ENCODE peak calls at places on chromosomes 11 and 22, in eight cellular contexts. W, D, Q, S, U, N, O and C are unnamed samples.

GRCh38 chr11:73070653-73071052 is 71.5 kb downstream of the FCHSD2 start:
- DNase-seq in W (no peak), D (no peak), Q (no peak), S (no peak), U (no peak), N (no peak), O (no peak), C (no peak)

GRCh38 chr11:62602141-62603071 is 741 bp upstream of the MTA2 start:
- DNase-seq in W (peak; percentile 53), D (no peak), Q (no peak), S (peak; percentile 72), U (no peak), N (peak; percentile 39), O (peak; percentile 79), C (no peak)

GRCh38 chr11:62961017-62961416 is 23.8 kb downstream of the SLC22A6 start:
- DNase-seq in W (no peak), D (no peak), Q (no peak), S (no peak), U (no peak), N (no peak), O (no peak), C (no peak)

GRCh38 chr11:61587951-61588695 is 7.2 kb upstream of the SYT7 start:
- DNase-seq in W (peak; percentile 79), D (peak; percentile 12), Q (no peak), S (peak; percentile 66), U (peak; percentile 24), N (peak; percentile 58), O (peak; percentile 76), C (no peak)

GRCh38 chr22:44622147-44622427 is 79.9 kb upstream of the PRR5 start:
- DNase-seq in W (no peak), D (peak; percentile 23), Q (no peak), S (no peak), U (no peak), N (no peak), O (peak; percentile 83), C (no peak)

GRCh38 chr11:118620529-118621070 is 13.2 kb downstream of the PHLDB1 start:
- DNase-seq in W (no peak), D (no peak), Q (no peak), S (no peak), U (no peak), N (no peak), O (no peak), C (peak; percentile 19)

GRCh38 chr11:72287293-72287692 is 43.3 kb upstream of the PHOX2A start:
- DNase-seq in W (no peak), D (no peak), Q (no peak), S (no peak), U (no peak), N (no peak), O (no peak), C (no peak)

GRCh38 chr11:66068923-66069714 is 953 bp upstream of the PACS1 start:
- DNase-seq in W (no peak), D (peak; percentile 86), Q (no peak), S (peak; percentile 51), U (peak; percentile 61), N (peak; percentile 64), O (no peak), C (no peak)

GRCh38 chr11:63567044-63567840 is 4.1 kb upstream of the PLAAT2 start:
- DNase-seq in W (no peak), D (peak; percentile 97), Q (peak; percentile 42), S (peak; percentile 67), U (peak; percentile 61), N (peak; percentile 64), O (no peak), C (no peak)

GRCh38 chr22:28345304-28345703 is 334.3 kb downstream of the TTC28 start:
- DNase-seq in W (no peak), D (no peak), Q (no peak), S (peak; percentile 67), U (no peak), N (no peak), O (no peak), C (no peak)

GRCh38 chr11:13224324-13224723 is 53.3 kb upstream of the BMAL1 start:
- DNase-seq in W (no peak), D (no peak), Q (no peak), S (no peak), U (no peak), N (no peak), O (no peak), C (no peak)

GRCh38 chr22:36577019-36577418 is 48.1 kb upstream of the EIF3D start:
- DNase-seq in W (no peak), D (no peak), Q (peak; percentile 85), S (no peak), U (no peak), N (no peak), O (no peak), C (no peak)

GRCh38 chr22:34429314-34429713 is 509.0 kb upstream of the LARGE1 start:
- DNase-seq in W (no peak), D (peak; percentile 26), Q (no peak), S (no peak), U (peak; percentile 11), N (no peak), O (no peak), C (no peak)

GRCh38 chr22:44572414-44573207 is 74.6 kb upstream of the RTL6 start:
- DNase-seq in W (no peak), D (no peak), Q (no peak), S (no peak), U (no peak), N (no peak), O (no peak), C (peak; percentile 19)

GRCh38 chr11:64036081-64037026 is 623 bp downstream of the FLRT1 start:
- DNase-seq in W (peak; percentile 50), D (no peak), Q (no peak), S (no peak), U (peak; percentile 75), N (no peak), O (peak; percentile 52), C (no peak)

GRCh38 chr11:64762916-64763803 is 3.4 kb upstream of the PYGM start:
- DNase-seq in W (peak; percentile 63), D (no peak), Q (peak; percentile 23), S (no peak), U (peak; percentile 76), N (peak; percentile 10), O (peak; percentile 47), C (no peak)

GRCh38 chr11:34395916-34396555 is 38.2 kb upstream of the ABTB2 start:
- DNase-seq in W (no peak), D (no peak), Q (no peak), S (peak; percentile 25), U (no peak), N (no peak), O (no peak), C (no peak)

GRCh38 chr11:57599381-57599780 is 1.9 kb downstream of the SERPING1 start:
- DNase-seq in W (no peak), D (no peak), Q (no peak), S (no peak), U (no peak), N (no peak), O (no peak), C (no peak)

GRCh38 chr11:45174168-45174835 is 27.9 kb downstream of the PRDM11 start:
- DNase-seq in W (no peak), D (no peak), Q (no peak), S (no peak), U (no peak), N (no peak), O (no peak), C (no peak)

GRCh38 chr11:127677813-127678212 is 677.2 kb upstream of the KIRREL3 start:
- DNase-seq in W (no peak), D (no peak), Q (no peak), S (no peak), U (no peak), N (no peak), O (peak; percentile 66), C (no peak)

GRCh38 chr11:110979696-110980095 is 265.8 kb upstream of the POU2AF2 start:
- DNase-seq in W (no peak), D (no peak), Q (no peak), S (no peak), U (no peak), N (no peak), O (no peak), C (no peak)

GRCh38 chr11:102518296-102519094 is 12.1 kb downstream of the MMP7 start:
- DNase-seq in W (no peak), D (peak; percentile 16), Q (no peak), S (peak; percentile 32), U (no peak), N (no peak), O (peak; percentile 3), C (no peak)
- TF ChIP-seq CTCF in W (no peak), D (peak; percentile 25), Q (no peak), S (no peak), U (peak; percentile 11), N (peak; percentile 9), O (peak; percentile 43), C (no peak)

GRCh38 chr22:23894710-23895598 is 771 bp downstream of the MIF start:
- DNase-seq in W (peak; percentile 65), D (peak; percentile 90), Q (no peak), S (peak; percentile 80), U (peak; percentile 93), N (peak; percentile 84), O (peak; percentile 90), C (peak; percentile 48)
- TF ChIP-seq CTCF in W (peak; percentile 36), D (peak; percentile 68), Q (peak; percentile 35), S (peak; percentile 44), U (peak; percentile 16), N (peak; percentile 40), O (peak; percentile 54), C (no peak)

GRCh38 chr22:22685586-22685985 is 41.2 kb downstream of the GGTLC2 start:
- DNase-seq in W (no peak), D (no peak), Q (no peak), S (no peak), U (no peak), N (no peak), O (no peak), C (no peak)

GRCh38 chr22:22682807-22683667 is 38.6 kb downstream of the GGTLC2 start:
- DNase-seq in W (no peak), D (no peak), Q (no peak), S (no peak), U (no peak), N (no peak), O (no peak), C (no peak)

GRCh38 chr22:22682196-22682595 is 37.8 kb downstream of the GGTLC2 start:
- DNase-seq in W (no peak), D (no peak), Q (no peak), S (no peak), U (no peak), N (no peak), O (no peak), C (no peak)

GRCh38 chr22:22683668-22684361 is 39.4 kb downstream of the GGTLC2 start:
- DNase-seq in W (no peak), D (no peak), Q (no peak), S (no peak), U (no peak), N (no peak), O (no peak), C (no peak)

GRCh38 chr22:22684605-22685561 is 40.5 kb downstream of the GGTLC2 start:
- DNase-seq in W (peak; percentile 35), D (peak; percentile 59), Q (peak; percentile 12), S (no peak), U (peak; percentile 48), N (peak; percentile 67), O (peak; percentile 55), C (no peak)
- TF ChIP-seq CTCF in W (peak; percentile 35), D (peak; percentile 44), Q (peak; percentile 24), S (no peak), U (peak; percentile 66), N (peak; percentile 69), O (peak; percentile 63), C (no peak)

GRCh38 chr11:14974723-14975587 is 2.8 kb upstream of the CALCA start:
- DNase-seq in W (peak; percentile 67), D (peak; percentile 52), Q (no peak), S (no peak), U (peak; percentile 62), N (peak; percentile 40), O (peak; percentile 84), C (no peak)
- TF ChIP-seq CTCF in W (peak; percentile 81), D (peak; percentile 64), Q (peak; percentile 53), S (no peak), U (peak; percentile 88), N (peak; percentile 60), O (peak; percentile 89), C (no peak)

GRCh38 chr11:7448126-7448525 is 37.2 kb upstream of the OLFML1 start:
- DNase-seq in W (no peak), D (no peak), Q (no peak), S (no peak), U (no peak), N (no peak), O (peak; percentile 23), C (no peak)
- TF ChIP-seq CTCF in W (no peak), D (no peak), Q (no peak), S (no peak), U (no peak), N (no peak), O (peak; percentile 45), C (no peak)